ENCODE peak calls at places on chromosomes 2 and 18, in seven cellular contexts. One of them, this sample, is unnamed.

GRCh38 chr2:60483400-60483799 is 70.1 kb downstream of the BCL11A start:
- DNase-seq in aorta: no peak
- DNase-seq in upper lobe of right lung: no peak
- DNase-seq in breast epithelium: no peak
- DNase-seq in cardiac muscle cell: peak; percentile 35
- DNase-seq in psoas muscle: no peak
- DNase-seq in CD8-positive, alpha-beta T cell: no peak
- DNase-seq in this sample: peak; percentile 74

GRCh38 chr2:2422621-2423020 is 91.5 kb upstream of the MYT1L start:
- DNase-seq in CD8-positive, alpha-beta T cell: no peak
- DNase-seq in psoas muscle: no peak
- DNase-seq in upper lobe of right lung: no peak
- DNase-seq in aorta: no peak
- DNase-seq in cardiac muscle cell: no peak
- DNase-seq in breast epithelium: no peak
- DNase-seq in this sample: no peak

GRCh38 chr18:46916551-46917107 is 678 bp downstream of the PIAS2 start:
- DNase-seq in aorta: no peak
- DNase-seq in cardiac muscle cell: peak; percentile 47
- DNase-seq in breast epithelium: no peak
- DNase-seq in CD8-positive, alpha-beta T cell: peak; percentile 67
- DNase-seq in upper lobe of right lung: no peak
- DNase-seq in psoas muscle: no peak
- DNase-seq in this sample: peak; percentile 56

GRCh38 chr18:69636529-69637301 is 236.0 kb downstream of the DOK6 start:
- DNase-seq in aorta: no peak
- DNase-seq in breast epithelium: no peak
- DNase-seq in upper lobe of right lung: no peak
- DNase-seq in cardiac muscle cell: no peak
- DNase-seq in CD8-positive, alpha-beta T cell: no peak
- DNase-seq in psoas muscle: no peak
- DNase-seq in this sample: no peak

GRCh38 chr2:219446101-219446504 is 11.5 kb downstream of the SPEG start:
- DNase-seq in psoas muscle: peak; percentile 58
- DNase-seq in CD8-positive, alpha-beta T cell: no peak
- DNase-seq in aorta: no peak
- DNase-seq in cardiac muscle cell: peak; percentile 78
- DNase-seq in breast epithelium: no peak
- DNase-seq in upper lobe of right lung: no peak
- DNase-seq in this sample: peak; percentile 70

GRCh38 chr2:8239402-8240127 is 442.3 kb upstream of the ID2 start:
- DNase-seq in breast epithelium: no peak
- DNase-seq in CD8-positive, alpha-beta T cell: peak; percentile 9
- DNase-seq in psoas muscle: no peak
- DNase-seq in aorta: no peak
- DNase-seq in cardiac muscle cell: no peak
- DNase-seq in upper lobe of right lung: no peak
- DNase-seq in this sample: no peak

GRCh38 chr18:62346327-62347090 is 21.4 kb downstream of the TNFRSF11A start:
- DNase-seq in breast epithelium: no peak
- DNase-seq in aorta: no peak
- DNase-seq in cardiac muscle cell: no peak
- DNase-seq in psoas muscle: no peak
- DNase-seq in CD8-positive, alpha-beta T cell: no peak
- DNase-seq in upper lobe of right lung: no peak
- DNase-seq in this sample: no peak

GRCh38 chr18:37393945-37394609 is 171.5 kb downstream of the CELF4 start:
- DNase-seq in aorta: peak; percentile 91
- DNase-seq in upper lobe of right lung: peak; percentile 80
- DNase-seq in cardiac muscle cell: peak; percentile 93
- DNase-seq in psoas muscle: peak; percentile 80
- DNase-seq in breast epithelium: no peak
- DNase-seq in CD8-positive, alpha-beta T cell: no peak
- DNase-seq in this sample: peak; percentile 93

GRCh38 chr18:25557006-25557405 is 205.0 kb upstream of the ZNF521 start:
- DNase-seq in breast epithelium: no peak
- DNase-seq in cardiac muscle cell: peak; percentile 9
- DNase-seq in psoas muscle: no peak
- DNase-seq in CD8-positive, alpha-beta T cell: no peak
- DNase-seq in aorta: no peak
- DNase-seq in upper lobe of right lung: no peak
- DNase-seq in this sample: no peak

GRCh38 chr2:189096769-189097447 is 82.7 kb downstream of the COL5A2 start:
- DNase-seq in psoas muscle: no peak
- DNase-seq in CD8-positive, alpha-beta T cell: no peak
- DNase-seq in breast epithelium: no peak
- DNase-seq in upper lobe of right lung: no peak
- DNase-seq in cardiac muscle cell: peak; percentile 91
- DNase-seq in aorta: no peak
- DNase-seq in this sample: peak; percentile 79

GRCh38 chr2:47056875-47057731 is 98.0 kb downstream of the STPG4 start:
- DNase-seq in upper lobe of right lung: no peak
- DNase-seq in psoas muscle: peak; percentile 73
- DNase-seq in aorta: no peak
- DNase-seq in breast epithelium: no peak
- DNase-seq in CD8-positive, alpha-beta T cell: no peak
- DNase-seq in cardiac muscle cell: peak; percentile 71
- DNase-seq in this sample: no peak

DNA sequence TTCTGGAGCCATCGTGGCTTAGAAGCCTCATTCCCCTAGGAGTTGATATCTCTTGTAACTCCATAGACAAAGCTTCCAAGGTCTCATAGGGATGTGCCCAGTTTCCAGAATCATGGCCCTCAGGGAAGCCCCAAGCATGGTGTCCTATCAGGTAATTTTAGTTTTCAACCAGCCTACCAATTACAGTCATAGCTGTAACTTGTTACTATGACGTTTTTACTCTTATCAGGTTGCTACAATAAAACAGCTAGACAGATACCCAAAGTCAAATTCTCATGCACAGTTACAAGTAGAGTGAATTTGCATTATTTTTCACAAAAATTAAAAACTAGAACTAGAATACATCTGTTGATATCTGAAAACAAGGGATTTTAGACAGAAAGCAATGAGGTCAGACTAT is 8.9 kb downstream of the LYPD6 start:
- DNase-seq in aorta: no peak
- DNase-seq in cardiac muscle cell: no peak
- DNase-seq in breast epithelium: no peak
- DNase-seq in psoas muscle: no peak
- DNase-seq in upper lobe of right lung: no peak
- DNase-seq in CD8-positive, alpha-beta T cell: no peak
- DNase-seq in this sample: no peak
- H3K4me3 ChIP-seq in aorta: no peak overlapping the region
- H3K4me3 ChIP-seq in cardiac muscle cell: no peak overlapping the region
- H3K4me3 ChIP-seq in breast epithelium: no peak overlapping the region
- H3K4me3 ChIP-seq in psoas muscle: no peak overlapping the region
- H3K4me3 ChIP-seq in upper lobe of right lung: no peak overlapping the region
- H3K4me3 ChIP-seq in CD8-positive, alpha-beta T cell: no peak overlapping the region
- H3K4me3 ChIP-seq in this sample: no peak overlapping the region

GRCh38 chr2:168188011-168188410 is 59.4 kb downstream of the STK39 start:
- DNase-seq in upper lobe of right lung: no peak
- DNase-seq in breast epithelium: no peak
- DNase-seq in cardiac muscle cell: no peak
- DNase-seq in aorta: no peak
- DNase-seq in psoas muscle: no peak
- DNase-seq in CD8-positive, alpha-beta T cell: no peak
- DNase-seq in this sample: no peak
- H3K4me1 ChIP-seq in upper lobe of right lung: peaks cover 35% of the 10 kb centered on the region
- H3K4me1 ChIP-seq in breast epithelium: no peaks in the 10 kb centered on the region
- H3K4me1 ChIP-seq in cardiac muscle cell: peaks cover 66% of the 10 kb centered on the region
- H3K4me1 ChIP-seq in aorta: peaks cover 5% of the 10 kb centered on the region
- H3K4me1 ChIP-seq in psoas muscle: no peaks in the 10 kb centered on the region
- H3K4me1 ChIP-seq in CD8-positive, alpha-beta T cell: peaks cover 14% of the 10 kb centered on the region
- H3K4me1 ChIP-seq in this sample: peaks cover 35% of the 10 kb centered on the region

DNA sequence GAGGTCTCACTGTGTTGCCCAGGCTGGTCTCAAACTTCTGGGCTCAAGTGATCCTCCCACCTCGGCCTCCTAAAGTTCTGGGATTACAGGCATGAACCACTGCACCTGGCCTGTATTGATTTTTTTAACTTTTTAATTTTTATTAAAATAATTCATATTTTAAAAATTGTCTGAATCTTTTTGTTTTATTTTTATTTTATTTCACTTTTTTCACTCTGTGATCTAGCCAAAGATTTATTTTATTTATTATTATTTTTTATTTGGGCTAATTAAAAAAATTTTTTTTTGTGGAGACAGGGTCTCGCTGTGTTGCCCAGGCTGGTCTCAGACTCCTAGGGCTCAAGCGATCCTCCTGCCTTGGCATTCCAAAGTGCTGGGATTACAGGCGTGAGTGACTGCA is 14.1 kb downstream of the UGGT1 start:
- DNase-seq in upper lobe of right lung: no peak
- DNase-seq in breast epithelium: no peak
- DNase-seq in CD8-positive, alpha-beta T cell: no peak
- DNase-seq in aorta: no peak
- DNase-seq in cardiac muscle cell: no peak
- DNase-seq in psoas muscle: no peak
- DNase-seq in this sample: no peak
- H3K36me3 ChIP-seq in upper lobe of right lung: peaks cover 67% of the 10 kb centered on the region
- H3K36me3 ChIP-seq in breast epithelium: no peaks in the 10 kb centered on the region
- H3K36me3 ChIP-seq in CD8-positive, alpha-beta T cell: peaks cover 14% of the 10 kb centered on the region
- H3K36me3 ChIP-seq in aorta: peaks cover 6% of the 10 kb centered on the region
- H3K36me3 ChIP-seq in cardiac muscle cell: peaks cover 7% of the 10 kb centered on the region
- H3K36me3 ChIP-seq in psoas muscle: peaks cover 59% of the 10 kb centered on the region
- H3K36me3 ChIP-seq in this sample: peaks cover 44% of the 10 kb centered on the region

GRCh38 chr2:38171208-38171858 is 95.4 kb upstream of the CYP1B1 start:
- DNase-seq in breast epithelium: no peak
- DNase-seq in psoas muscle: no peak
- DNase-seq in CD8-positive, alpha-beta T cell: no peak
- DNase-seq in aorta: no peak
- DNase-seq in cardiac muscle cell: no peak
- DNase-seq in upper lobe of right lung: no peak
- DNase-seq in this sample: no peak

GRCh38 chr2:38173690-38174089 is 97.7 kb upstream of the CYP1B1 start:
- DNase-seq in upper lobe of right lung: no peak
- DNase-seq in cardiac muscle cell: no peak
- DNase-seq in breast epithelium: no peak
- DNase-seq in psoas muscle: no peak
- DNase-seq in aorta: no peak
- DNase-seq in CD8-positive, alpha-beta T cell: no peak
- DNase-seq in this sample: no peak

GRCh38 chr2:38174131-38174530 is 98.2 kb upstream of the CYP1B1 start:
- DNase-seq in CD8-positive, alpha-beta T cell: no peak
- DNase-seq in cardiac muscle cell: no peak
- DNase-seq in psoas muscle: no peak
- DNase-seq in aorta: no peak
- DNase-seq in breast epithelium: no peak
- DNase-seq in upper lobe of right lung: no peak
- DNase-seq in this sample: no peak

GRCh38 chr2:38176619-38177021 is 100.7 kb upstream of the CYP1B1 start:
- DNase-seq in CD8-positive, alpha-beta T cell: no peak
- DNase-seq in breast epithelium: no peak
- DNase-seq in psoas muscle: no peak
- DNase-seq in cardiac muscle cell: peak; percentile 75
- DNase-seq in upper lobe of right lung: no peak
- DNase-seq in aorta: no peak
- DNase-seq in this sample: peak; percentile 53

DNA sequence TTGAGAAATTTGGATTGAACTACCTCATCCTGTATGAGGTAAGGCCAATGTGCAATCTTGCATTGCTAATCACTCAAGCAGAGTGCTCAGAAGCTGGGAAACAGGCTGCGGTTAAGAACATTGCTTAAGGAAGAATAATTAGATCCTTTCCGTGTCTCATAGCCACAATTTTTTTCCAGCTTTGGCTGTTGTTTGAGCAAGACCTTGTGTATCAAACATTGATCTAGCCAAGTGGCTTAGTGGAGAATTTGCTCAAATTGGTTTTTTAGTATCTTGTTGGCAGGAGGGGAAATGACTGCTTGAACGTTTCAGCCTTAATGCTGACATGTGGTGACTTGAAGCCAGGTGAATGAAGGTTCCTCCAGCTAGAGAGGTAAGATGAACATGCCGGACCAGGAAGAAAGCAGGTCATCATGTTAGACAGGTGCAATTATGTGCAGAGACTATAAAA is 98.7 kb upstream of the CYP1B1 start:
- DNase-seq in cardiac muscle cell: peak; percentile 97
- DNase-seq in CD8-positive, alpha-beta T cell: no peak
- DNase-seq in breast epithelium: no peak
- DNase-seq in upper lobe of right lung: no peak
- DNase-seq in aorta: no peak
- DNase-seq in psoas muscle: no peak
- DNase-seq in this sample: peak; percentile 98
- H3K4me3 ChIP-seq in cardiac muscle cell: no peak overlapping the region
- H3K4me3 ChIP-seq in CD8-positive, alpha-beta T cell: no peak overlapping the region
- H3K4me3 ChIP-seq in breast epithelium: peak overlapping the region; percentile 18
- H3K4me3 ChIP-seq in upper lobe of right lung: peak overlapping the region; percentile 1
- H3K4me3 ChIP-seq in aorta: no peak overlapping the region
- H3K4me3 ChIP-seq in psoas muscle: no peak overlapping the region
- H3K4me3 ChIP-seq in this sample: peak overlapping the region; percentile 17

GRCh38 chr2:106277426-106277825 is 83.3 kb upstream of the UXS1 start:
- DNase-seq in breast epithelium: no peak
- DNase-seq in upper lobe of right lung: no peak
- DNase-seq in CD8-positive, alpha-beta T cell: no peak
- DNase-seq in cardiac muscle cell: no peak
- DNase-seq in aorta: no peak
- DNase-seq in psoas muscle: no peak
- DNase-seq in this sample: no peak
- H3K4me1 ChIP-seq in breast epithelium: no peaks in the 10 kb centered on the region
- H3K4me1 ChIP-seq in upper lobe of right lung: no peaks in the 10 kb centered on the region
- H3K4me1 ChIP-seq in CD8-positive, alpha-beta T cell: no peaks in the 10 kb centered on the region
- H3K4me1 ChIP-seq in cardiac muscle cell: peaks cover 7% of the 10 kb centered on the region
- H3K4me1 ChIP-seq in aorta: no peaks in the 10 kb centered on the region
- H3K4me1 ChIP-seq in psoas muscle: no peaks in the 10 kb centered on the region
- H3K4me1 ChIP-seq in this sample: no peaks in the 10 kb centered on the region

GRCh38 chr2:73987948-73988700 is 3.4 kb downstream of the TET3 start:
- DNase-seq in breast epithelium: no peak
- DNase-seq in CD8-positive, alpha-beta T cell: no peak
- DNase-seq in psoas muscle: no peak
- DNase-seq in aorta: no peak
- DNase-seq in upper lobe of right lung: no peak
- DNase-seq in cardiac muscle cell: peak; percentile 43
- DNase-seq in this sample: no peak
- H3K36me3 ChIP-seq in breast epithelium: no peaks in the 10 kb centered on the region
- H3K36me3 ChIP-seq in CD8-positive, alpha-beta T cell: no peaks in the 10 kb centered on the region
- H3K36me3 ChIP-seq in psoas muscle: peaks cover 4% of the 10 kb centered on the region
- H3K36me3 ChIP-seq in aorta: no peaks in the 10 kb centered on the region
- H3K36me3 ChIP-seq in upper lobe of right lung: no peaks in the 10 kb centered on the region
- H3K36me3 ChIP-seq in cardiac muscle cell: no peaks in the 10 kb centered on the region
- H3K36me3 ChIP-seq in this sample: no peaks in the 10 kb centered on the region

This sample was measured in adipocyte.